ENCODE peak calls at places on chromosomes 13 and 19, in eight cellular contexts. Y, E, D, S, W, J, V and U are unnamed samples. For H3K4me1, the result is how much of the 10 kb centered on the place peaks cover.

GRCh38 chr19:19610376-19611240 is 7.9 kb downstream of the PBX4 start:
- DNase-seq in J (no peak), Y (no peak), W (no peak), V (no peak), D (no peak), E (no peak), S (no peak), U (no peak)

GRCh38 chr13:79402074-79402635 is 3.9 kb downstream of the RBM26 start:
- DNase-seq in V (no peak), W (no peak), E (no peak), Y (no peak), S (no peak), D (no peak), J (no peak), U (no peak)

GRCh38 chr19:42246143-42246868 is 3.9 kb upstream of the GSK3A start:
- DNase-seq in W (peak), V (no peak), E (peak), J (peak), D (peak), Y (peak), S (peak), U (peak)

GRCh38 chr13:19239114-19239860 is 57.7 kb upstream of the TUBA3C start:
- DNase-seq in D (no peak), J (no peak), E (no peak), W (no peak), S (no peak), Y (no peak), V (no peak), U (no peak)

GRCh38 chr19:1956868-1957492 is 16.0 kb downstream of the CSNK1G2 start:
- DNase-seq in E (peak), J (no peak), S (no peak), D (no peak), V (no peak), W (no peak), Y (no peak), U (no peak)

GRCh38 chr19:6521718-6522646 is 8.8 kb upstream of the TNFSF9 start:
- DNase-seq in J (peak), S (no peak), W (no peak), V (no peak), D (no peak), E (no peak), Y (no peak), U (no peak)

GRCh38 chr19:534088-534487 is 2.5 kb downstream of the CDC34 start:
- DNase-seq in V (no peak), S (no peak), W (no peak), D (no peak), Y (no peak), J (no peak), E (no peak), U (no peak)

GRCh38 chr13:107476068-107476467 is 739.3 kb downstream of the LIG4 start:
- DNase-seq in E (no peak), S (no peak), J (no peak), Y (no peak), D (no peak), W (no peak), V (no peak), U (no peak)

GRCh38 chr13:93689333-93689732 is 462.7 kb downstream of the GPC6 start:
- DNase-seq in V (no peak), D (no peak), Y (no peak), E (no peak), J (no peak), W (no peak), S (no peak), U (no peak)

GRCh38 chr13:112153364-112153763 is 86.4 kb downstream of the SOX1 start:
- DNase-seq in D (no peak), E (no peak), W (no peak), V (no peak), Y (no peak), J (no peak), S (no peak), U (no peak)

GRCh38 chr19:55668603-55669348 is 6.2 kb upstream of the EPN1 start:
- DNase-seq in W (no peak), D (no peak), J (no peak), Y (no peak), V (no peak), E (no peak), S (no peak), U (no peak)

GRCh38 chr19:30293051-30293785 is 79.0 kb upstream of the ZNF536 start:
- DNase-seq in D (no peak), V (no peak), S (no peak), Y (no peak), E (no peak), W (no peak), J (no peak), U (no peak)

GRCh38 chr13:33073338-33073737 is 57.1 kb downstream of the KL start:
- DNase-seq in D (no peak), V (no peak), S (no peak), Y (no peak), E (no peak), J (no peak), W (no peak), U (no peak)

DNA sequence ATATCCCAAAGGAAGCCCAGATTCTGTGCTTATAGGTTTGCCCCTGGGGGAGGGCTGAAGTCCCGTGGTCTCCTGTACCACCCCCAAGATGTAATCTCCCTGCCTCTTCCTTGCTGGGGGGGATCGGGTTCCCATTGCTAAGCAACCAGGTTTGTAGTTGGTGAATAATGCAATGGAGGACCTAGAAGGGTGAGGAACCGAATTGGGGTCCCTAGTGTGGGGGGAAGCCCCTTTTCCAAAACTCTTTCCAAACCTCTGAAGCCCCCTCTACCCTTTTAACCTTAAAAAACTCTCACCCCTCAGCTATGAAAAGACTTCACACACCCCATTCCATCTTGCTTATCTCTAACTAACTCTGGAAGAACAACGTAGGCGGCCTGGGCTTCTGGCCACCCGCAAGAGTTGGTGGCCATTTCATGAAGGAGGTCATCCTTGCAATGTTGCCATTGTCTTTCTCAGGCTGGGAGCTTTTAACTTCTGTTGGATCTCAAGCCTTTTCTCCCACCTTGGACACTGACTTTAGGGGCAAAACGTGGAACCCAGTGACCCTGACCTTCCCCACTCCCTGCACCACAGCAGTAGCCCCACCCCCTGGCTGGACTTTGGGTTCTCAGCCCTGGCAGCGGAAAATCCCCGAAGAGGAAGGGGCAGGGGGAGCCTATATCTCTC is 661 bp downstream of the PALM3 start:
- DNase-seq in S (no peak), E (no peak), J (no peak), Y (peak), D (no peak), W (no peak), V (no peak), U (no peak)
- H3K27ac ChIP-seq in S (no peak), E (no peak), J (peak), Y (peak), D (no peak), W (no peak), V (no peak), U (no peak)

DNA sequence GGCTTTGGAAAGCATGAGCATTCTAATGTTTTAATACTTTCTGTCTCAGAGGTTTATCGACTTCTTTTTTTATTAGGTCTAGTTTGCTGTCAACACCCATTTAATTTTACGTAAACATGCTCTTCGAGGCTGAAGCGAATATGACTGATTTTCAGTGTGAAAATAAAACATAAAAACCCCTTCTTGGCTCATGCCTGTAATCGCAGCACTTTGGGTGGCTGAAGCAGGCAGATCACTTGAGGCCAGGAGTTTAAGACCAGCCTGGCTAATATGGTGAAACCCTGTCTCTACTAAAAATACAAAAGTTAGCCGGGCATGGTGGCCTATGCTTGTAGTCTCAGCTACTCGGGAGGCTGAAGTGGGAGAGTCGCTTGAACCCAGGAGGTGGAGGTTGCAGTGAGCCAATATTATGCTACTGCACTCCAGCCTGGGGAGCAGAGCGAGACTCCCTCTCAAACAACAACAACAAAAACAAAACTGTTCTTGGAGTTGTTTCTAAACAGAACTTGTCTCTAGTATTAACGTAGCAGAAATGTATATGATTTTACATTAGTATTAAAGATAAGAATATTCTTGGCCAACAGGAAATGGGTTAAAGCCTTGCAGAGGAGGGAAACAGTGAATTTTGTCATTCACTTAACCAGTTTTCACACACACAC is 7.1 kb upstream of the IGFL3 start:
- DNase-seq in J (no peak), S (no peak), E (no peak), W (no peak), Y (no peak), V (no peak), D (no peak), U (no peak)
- H3K4me3 ChIP-seq in J (no peak), S (no peak), E (no peak), W (no peak), Y (no peak), V (peak), D (no peak), U (no peak)

GRCh38 chr19:47093841-47094240 is 19.7 kb downstream of the ZC3H4 start:
- DNase-seq in W (no peak), Y (no peak), J (no peak), V (no peak), D (no peak), E (no peak), S (no peak), U (no peak)

GRCh38 chr19:47096721-47097120 is 16.9 kb downstream of the ZC3H4 start:
- DNase-seq in S (no peak), J (no peak), Y (no peak), W (no peak), V (no peak), D (peak), E (no peak), U (no peak)

GRCh38 chr19:47097396-47098217 is 16.0 kb downstream of the ZC3H4 start:
- DNase-seq in E (no peak), V (no peak), Y (no peak), W (peak), J (peak), D (peak), S (peak), U (no peak)

GRCh38 chr19:47094557-47095517 is 18.7 kb downstream of the ZC3H4 start:
- DNase-seq in E (no peak), J (peak), V (no peak), D (peak), Y (peak), S (no peak), W (no peak), U (no peak)

DNA sequence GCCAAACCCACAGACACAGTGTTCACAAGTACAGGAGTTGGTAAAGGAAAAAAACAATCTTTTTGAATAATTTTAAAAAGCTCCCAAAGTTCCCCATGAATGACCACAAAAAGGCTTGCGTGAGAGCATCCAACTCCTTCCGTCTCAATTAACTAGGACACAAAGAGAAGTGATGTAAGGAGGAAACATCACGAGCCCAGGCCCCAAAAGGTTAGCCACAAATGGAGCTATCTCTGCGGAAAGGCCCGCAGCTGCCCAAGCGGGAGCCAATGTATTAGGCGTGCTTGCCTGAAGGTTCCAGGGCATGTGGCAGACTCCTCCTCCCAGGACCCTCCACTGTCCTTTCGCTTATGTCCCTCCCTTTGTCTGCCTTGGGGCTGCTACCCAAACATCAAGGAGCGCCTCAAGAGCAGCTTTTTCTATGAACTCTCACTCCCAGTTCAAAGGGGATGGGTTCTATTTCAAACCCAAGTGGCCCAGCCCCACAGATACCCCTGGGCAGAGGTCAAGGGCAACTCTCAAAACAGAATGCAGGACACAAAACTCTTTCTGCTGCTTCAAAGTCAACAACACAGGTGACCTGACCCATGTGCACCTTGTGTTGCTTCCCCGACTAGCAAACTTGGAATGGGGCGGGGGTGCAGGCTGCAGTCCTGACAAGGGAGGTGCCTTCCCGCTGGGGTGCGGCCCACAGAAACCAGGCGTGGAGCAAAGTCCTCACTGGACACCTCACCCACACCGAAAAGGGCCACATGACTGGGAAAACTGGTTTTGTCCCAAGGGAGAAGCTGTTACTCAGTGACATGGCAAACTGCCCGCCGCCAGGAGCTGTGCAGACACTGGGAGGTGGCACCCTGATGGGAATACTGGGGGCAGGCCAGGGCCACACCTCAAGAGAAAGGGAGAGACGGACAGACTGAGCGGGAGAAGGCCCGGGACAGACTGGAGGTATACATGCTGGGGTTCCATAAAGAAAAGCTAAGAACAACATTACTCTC is 17.6 kb downstream of the ZC3H4 start:
- DNase-seq in V (no peak), J (peak), S (peak), E (no peak), W (no peak), D (peak), Y (peak), U (no peak)
- H3K4me1 ChIP-seq in V (under half), J (half or more), S (under half), E (under half), W (half or more), D (under half), Y (half or more), U (under half)

DNA sequence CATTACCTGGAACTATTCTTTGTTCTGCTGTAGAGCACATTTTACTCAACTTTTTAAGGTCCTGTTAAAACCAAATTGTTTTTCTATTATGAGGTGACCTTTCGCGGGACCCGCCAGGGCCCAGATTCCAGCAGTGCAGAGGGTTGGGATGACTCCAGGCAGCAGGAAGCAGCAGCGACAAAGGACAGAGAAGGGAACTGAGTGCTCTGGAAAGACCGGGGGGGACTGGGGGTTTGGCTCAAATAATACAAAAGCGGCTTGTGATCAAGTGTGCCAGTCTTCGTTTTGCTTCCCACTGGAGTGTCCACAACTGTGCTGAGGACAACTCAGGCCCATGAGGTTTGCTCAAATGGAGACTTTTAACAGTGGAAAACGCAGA is 26.9 kb downstream of the ANKRD10 start:
- DNase-seq in J (no peak), W (no peak), Y (no peak), D (no peak), S (no peak), V (no peak), E (peak), U (peak)
- H3K27ac ChIP-seq in J (no peak), W (no peak), Y (peak), D (no peak), S (no peak), V (peak), E (peak), U (no peak)

GRCh38 chr13:26698392-26699196 is 62.0 kb downstream of the GPR12 start:
- DNase-seq in V (peak), D (peak), W (peak), Y (peak), E (peak), S (peak), J (peak), U (peak)
- H3K4me3 ChIP-seq in V (no peak), D (no peak), W (peak), Y (no peak), E (no peak), S (peak), J (no peak), U (no peak)

GRCh38 chr19:4575267-4575793 is 15.8 kb upstream of the SEMA6B start:
- DNase-seq in W (no peak), D (no peak), Y (no peak), E (peak), J (no peak), S (peak), V (no peak), U (peak)

GRCh38 chr19:4578552-4579248 is 19.2 kb upstream of the SEMA6B start:
- DNase-seq in Y (no peak), W (no peak), E (no peak), V (no peak), S (no peak), J (no peak), D (no peak), U (no peak)

GRCh38 chr19:4573682-4574081 is 14.2 kb upstream of the SEMA6B start:
- DNase-seq in E (no peak), Y (no peak), D (no peak), W (no peak), V (no peak), S (no peak), J (no peak), U (no peak)

GRCh38 chr19:4577020-4577782 is 17.7 kb upstream of the SEMA6B start:
- DNase-seq in E (no peak), S (no peak), D (no peak), J (no peak), V (no peak), W (no peak), Y (no peak), U (no peak)

GRCh38 chr19:4575978-4576933 is 16.8 kb upstream of the SEMA6B start:
- DNase-seq in S (peak), D (peak), E (peak), V (no peak), W (no peak), J (no peak), Y (peak), U (peak)
- H3K4me1 ChIP-seq in S (under half), D (under half), E (under half), V (under half), W (under half), J (under half), Y (under half), U (under half)

GRCh38 chr19:38661166-38661565 is 13.7 kb downstream of the ACTN4 start:
- DNase-seq in Y (no peak), E (no peak), V (no peak), J (no peak), S (no peak), W (no peak), D (no peak), U (no peak)

GRCh38 chr19:38660724-38661123 is 13.3 kb downstream of the ACTN4 start:
- DNase-seq in Y (no peak), J (no peak), V (no peak), D (no peak), W (no peak), S (no peak), E (no peak), U (no peak)

GRCh38 chr19:38656171-38656981 is 8.9 kb downstream of the ACTN4 start:
- DNase-seq in V (no peak), S (no peak), W (no peak), E (no peak), J (no peak), D (no peak), Y (no peak), U (peak)

GRCh38 chr19:38657633-38658222 is 10.3 kb downstream of the ACTN4 start:
- DNase-seq in S (no peak), Y (no peak), E (peak), W (no peak), D (no peak), J (no peak), V (no peak), U (peak)

GRCh38 chr19:38658462-38659306 is 11.2 kb downstream of the ACTN4 start:
- DNase-seq in Y (peak), E (no peak), S (no peak), D (peak), V (no peak), W (no peak), J (no peak), U (peak)
- H3K27ac ChIP-seq in Y (peak), E (no peak), S (peak), D (peak), V (no peak), W (peak), J (peak), U (peak)